ENCODE peak calls at places on chromosomes 7 and 10, in six cellular contexts. C is right lobe of liver, X is pancreas, W is spleen, F is PC-3, P is tibial artery. V is an unnamed sample.

GRCh38 chr10:58184120-58184670 is 83.5 kb downstream of the IPMK start:
- DNase-seq in W (no peak), F (no peak), X (no peak), P (no peak), C (no peak), V (no peak)

GRCh38 chr10:61021926-61022325 is 77.9 kb upstream of the RHOBTB1 start:
- DNase-seq in X (no peak), F (no peak), W (no peak), C (no peak), P (no peak), V (no peak)

GRCh38 chr7:74101061-74101681 is 17.6 kb downstream of the LIMK1 start:
- DNase-seq in W (no peak), C (no peak), X (no peak), P (no peak), F (no peak), V (no peak)

GRCh38 chr7:3552499-3552898 is 251.4 kb downstream of the SDK1 start:
- DNase-seq in C (no peak), W (no peak), P (no peak), X (no peak), F (no peak), V (peak; percentile 18)

GRCh38 chr7:24721378-24722030 is 35.8 kb downstream of the GSDME start:
- DNase-seq in F (peak; percentile 74), X (no peak), P (peak; percentile 50), W (peak; percentile 62), C (no peak), V (no peak)

GRCh38 chr10:35783305-35783838 is 141.3 kb upstream of the FZD8 start:
- DNase-seq in F (peak; percentile 99), X (no peak), C (no peak), W (no peak), P (no peak), V (peak; percentile 68)

GRCh38 chr10:113709221-113709838 is 29.6 kb downstream of the CASP7 start:
- DNase-seq in P (no peak), W (no peak), X (no peak), C (no peak), F (peak; percentile 59), V (no peak)

GRCh38 chr10:7408494-7409044 is 2.3 kb downstream of the SFMBT2 start:
- DNase-seq in W (peak; percentile 91), X (peak; percentile 40), C (peak; percentile 51), P (peak; percentile 73), F (peak; percentile 41), V (no peak)

GRCh38 chr10:130200156-130201042 is 64.2 kb downstream of the GLRX3 start:
- DNase-seq in W (peak; percentile 71), F (no peak), P (no peak), X (no peak), C (no peak), V (no peak)

GRCh38 chr10:110893559-110894179 is 21.9 kb downstream of the PDCD4 start:
- DNase-seq in W (no peak), F (peak; percentile 74), X (no peak), P (no peak), C (no peak), V (no peak)

GRCh38 chr10:59595584-59595983 is 114.1 kb downstream of the SLC16A9 start:
- DNase-seq in W (no peak), X (no peak), C (no peak), F (peak; percentile 80), P (no peak), V (no peak)

GRCh38 chr7:155529845-155530244 is 16.5 kb downstream of the CNPY1 start:
- DNase-seq in F (no peak), P (peak; percentile 3), W (no peak), X (no peak), C (peak; percentile 5), V (no peak)

GRCh38 chr7:151822541-151823181 is 54.3 kb downstream of the PRKAG2 start:
- DNase-seq in W (peak; percentile 61), C (peak; percentile 96), P (no peak), X (peak; percentile 49), F (no peak), V (no peak)

GRCh38 chr7:156932006-156932405 is 17.5 kb upstream of the NOM1 start:
- DNase-seq in F (peak; percentile 62), P (no peak), C (no peak), W (no peak), X (no peak), V (no peak)

GRCh38 chr7:2643386-2644229 is 11.8 kb downstream of the TTYH3 start:
- DNase-seq in F (no peak), W (no peak), P (no peak), C (no peak), X (no peak), V (no peak)

GRCh38 chr7:28533731-28534531 is 121.6 kb downstream of the CREB5 start:
- DNase-seq in F (peak; percentile 79), C (no peak), X (no peak), P (no peak), W (no peak), V (no peak)

GRCh38 chr7:156374335-156374734 is 266.2 kb upstream of the RNF32 start:
- DNase-seq in P (no peak), X (no peak), W (no peak), C (no peak), F (no peak), V (no peak)

GRCh38 chr7:54792383-54792782 is 33.4 kb upstream of the SEC61G start:
- DNase-seq in C (no peak), X (no peak), W (no peak), F (no peak), P (no peak), V (no peak)

GRCh38 chr10:79047875-79048638 is 20.7 kb upstream of the ZMIZ1 start:
- DNase-seq in X (peak; percentile 12), P (peak; percentile 67), C (peak; percentile 46), F (no peak), W (peak; percentile 87), V (no peak)

GRCh38 chr10:86642499-86642898 is 11.8 kb upstream of the OPN4 start:
- DNase-seq in F (peak; percentile 60), C (no peak), P (no peak), W (no peak), X (no peak), V (peak; percentile 34)

GRCh38 chr10:88538038-88538437 is 45.1 kb downstream of the RNLS start:
- DNase-seq in P (no peak), C (no peak), X (no peak), W (no peak), F (no peak), V (no peak)

GRCh38 chr10:71840177-71840711 is 10.8 kb downstream of the PSAP start:
- DNase-seq in X (peak; percentile 55), C (no peak), W (no peak), P (peak; percentile 87), F (peak; percentile 24), V (no peak)

GRCh38 chr7:38863609-38864291 is 45.2 kb downstream of the VPS41 start:
- DNase-seq in C (peak; percentile 80), P (no peak), X (peak; percentile 86), F (peak; percentile 82), W (no peak), V (peak; percentile 56)

GRCh38 chr7:36201122-36201723 is 48.2 kb downstream of the EEPD1 start:
- DNase-seq in C (no peak), W (no peak), P (no peak), X (no peak), F (no peak), V (no peak)

DNA sequence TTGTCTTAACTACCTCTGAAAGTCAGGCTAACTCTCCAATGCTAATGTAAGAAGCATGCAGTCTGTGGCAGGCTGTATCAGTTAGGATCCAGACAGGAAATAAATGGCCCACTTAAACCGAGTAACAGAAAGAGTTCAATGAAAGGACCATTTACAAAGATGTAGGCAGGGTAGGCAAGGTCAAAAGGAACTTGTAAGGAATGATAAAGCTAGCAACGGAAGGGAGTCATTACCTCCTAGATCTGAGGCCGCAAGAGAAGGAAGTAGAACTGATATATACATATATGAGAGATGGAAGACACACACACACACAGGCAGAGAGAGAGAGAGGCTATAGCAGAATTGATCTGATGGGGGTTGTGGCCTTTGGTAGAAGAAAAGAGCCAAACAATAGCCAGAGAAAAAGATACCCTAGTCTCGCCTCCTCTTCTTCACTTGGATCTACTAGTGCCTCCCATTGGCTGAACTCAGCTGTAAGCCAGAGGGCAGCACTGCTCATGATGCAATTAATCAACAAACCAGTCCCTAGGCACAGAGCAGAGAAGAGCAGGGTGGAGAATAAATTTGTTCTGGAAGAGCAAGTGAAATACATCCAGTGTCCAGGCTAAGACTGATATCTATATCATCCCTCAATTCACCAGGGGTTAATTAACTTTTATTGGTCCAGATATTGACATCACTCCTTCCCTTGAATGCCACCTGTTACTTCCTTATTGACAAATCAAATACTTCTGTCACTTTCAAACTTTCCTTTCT is 91.2 kb downstream of the LSMEM1 start:
- DNase-seq in F (peak; percentile 8), C (no peak), W (no peak), P (no peak), X (no peak), V (no peak)
- H3K27ac ChIP-seq in F (no peak overlapping the region), C (no peak overlapping the region), W (no peak overlapping the region), P (no peak overlapping the region), X (no peak overlapping the region), V (no peak overlapping the region)

DNA sequence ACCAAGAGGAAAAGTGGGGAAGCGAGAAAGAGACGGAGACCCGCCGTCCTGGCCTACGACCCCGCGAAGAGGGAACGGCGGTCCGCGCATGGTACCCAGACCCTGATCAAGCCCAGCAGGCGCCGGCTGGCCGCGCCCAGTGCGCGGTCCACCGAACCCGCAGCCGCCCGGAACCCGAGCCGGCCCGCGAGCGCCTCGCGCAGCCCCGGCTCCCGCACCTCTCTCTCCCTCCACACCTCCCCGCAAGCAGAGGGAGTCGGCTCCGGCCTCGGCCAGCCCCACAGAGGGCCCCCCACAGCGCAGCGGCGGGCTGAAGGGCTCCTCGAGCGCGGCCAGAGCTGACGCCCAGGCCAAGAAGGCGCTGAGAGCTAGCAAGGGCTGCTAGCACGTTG is 164.7 kb downstream of the AGMO start:
- DNase-seq in X (no peak), W (peak; percentile 72), P (no peak), C (no peak), F (no peak), V (no peak)
- H3K27ac ChIP-seq in X (no peak overlapping the region), W (no peak overlapping the region), P (no peak overlapping the region), C (no peak overlapping the region), F (no peak overlapping the region), V (no peak overlapping the region)

DNA sequence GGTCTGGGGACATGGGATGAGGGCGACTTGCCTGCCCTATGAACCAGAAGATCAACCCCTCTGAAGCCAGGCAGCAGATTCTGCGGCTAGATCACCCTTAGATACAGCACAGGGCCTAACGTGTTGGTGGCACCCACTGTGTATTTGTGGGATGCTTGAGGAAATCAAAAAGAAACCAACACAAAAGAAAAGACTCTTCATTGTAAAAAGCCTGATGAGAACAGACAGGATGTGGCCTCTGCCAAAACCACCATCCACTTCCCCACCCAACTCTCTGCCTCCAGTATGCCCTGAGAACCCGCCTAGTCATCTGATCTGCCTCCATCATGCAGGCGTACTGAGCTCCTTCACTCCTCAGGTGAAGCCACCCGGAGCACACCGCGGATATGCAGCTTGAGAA is 97.2 kb upstream of the INSYN2A start:
- DNase-seq in W (no peak), P (no peak), X (no peak), F (no peak), C (no peak), V (no peak)
- H3K27ac ChIP-seq in W (no peak overlapping the region), P (no peak overlapping the region), X (no peak overlapping the region), F (no peak overlapping the region), C (no peak overlapping the region), V (no peak overlapping the region)

GRCh38 chr7:149125864-149126661 is at the start of gene ZNF425:
- DNase-seq in P (peak; percentile 96), W (peak; percentile 99), X (peak; percentile 95), F (peak; percentile 94), C (peak; percentile 94), V (peak; percentile 65)

GRCh38 chr7:149130572-149131198 is 4.6 kb upstream of the ZNF425 start:
- DNase-seq in F (no peak), P (no peak), W (no peak), X (no peak), C (no peak), V (no peak)

GRCh38 chr7:149126662-149127321 is 668 bp upstream of the ZNF425 start:
- DNase-seq in X (peak; percentile 58), C (peak; percentile 65), W (peak; percentile 94), F (peak; percentile 28), P (peak; percentile 78), V (no peak)

GRCh38 chr7:149125189-149125863 is 798 bp downstream of the ZNF425 start:
- DNase-seq in W (no peak), F (no peak), X (no peak), P (no peak), C (no peak), V (no peak)
- H3K27ac ChIP-seq in W (peak overlapping the region; percentile 95), F (peak overlapping the region; percentile 57), X (peak overlapping the region; percentile 92), P (peak overlapping the region; percentile 98), C (peak overlapping the region; percentile 73), V (peak overlapping the region; percentile 97)